ENCODE peak calls at places on chromosome 16, in five cellular contexts. G is GM12878, N is K562, I is HepG2, M is H1. W is an unnamed sample.

GRCh38 chr16:65119905-65120341 is 1.9 kb downstream of the CDH11 start:
- DNase-seq in I (no peak), N (no peak), M (no peak), G (no peak), W (no peak)

GRCh38 chr16:3819741-3820724 is 60.5 kb downstream of the CREBBP start:
- DNase-seq in I (no peak), M (no peak), N (peak), G (no peak), W (peak)

GRCh38 chr16:81487301-81487720 is 42.7 kb downstream of the CMIP start:
- DNase-seq in I (no peak), N (no peak), G (no peak), M (no peak), W (no peak)

GRCh38 chr16:86828202-86828601 is 249.9 kb downstream of the FOXL1 start:
- DNase-seq in M (no peak), N (no peak), I (no peak), G (no peak), W (no peak)

GRCh38 chr16:89137666-89138512 is 33.7 kb upstream of the CDH15 start:
- DNase-seq in G (no peak), N (no peak), I (no peak), M (no peak), W (no peak)

GRCh38 chr16:83458612-83459011 is 349.2 kb upstream of the HSBP1 start:
- DNase-seq in M (no peak), N (no peak), I (no peak), G (peak), W (no peak)

GRCh38 chr16:2715064-2715463 is 5.0 kb downstream of the PRSS27 start:
- DNase-seq in N (no peak), M (no peak), I (no peak), G (no peak), W (no peak)

GRCh38 chr16:64996641-64997040 is 125.2 kb downstream of the CDH11 start:
- DNase-seq in M (no peak), I (no peak), G (no peak), N (no peak), W (no peak)

GRCh38 chr16:83808573-83809014 is 816 bp downstream of the HSBP1 start:
- DNase-seq in I (no peak), N (no peak), M (no peak), G (no peak), W (no peak)

GRCh38 chr16:88760424-88761142 is 24.4 kb downstream of the PIEZO1 start:
- DNase-seq in G (no peak), I (no peak), N (no peak), M (no peak), W (no peak)

GRCh38 chr16:29007865-29008593 is 23.2 kb downstream of the LAT start:
- DNase-seq in M (no peak), N (peak), G (no peak), I (no peak), W (no peak)

GRCh38 chr16:426115-426905 is 861 bp downstream of the RAB11FIP3 start:
- DNase-seq in N (peak), I (no peak), M (no peak), G (no peak), W (no peak)

GRCh38 chr16:66903544-66904427 is 14.9 kb downstream of the CDH16 start:
- DNase-seq in G (no peak), M (no peak), N (no peak), I (no peak), W (no peak)

GRCh38 chr16:28324887-28325279 is 32.6 kb downstream of the SBK1 start:
- DNase-seq in G (no peak), N (no peak), I (no peak), M (no peak), W (no peak)

GRCh38 chr16:21666772-21667171 is 3.0 kb downstream of the OTOA start:
- DNase-seq in I (peak), G (no peak), M (no peak), N (no peak), W (no peak)

GRCh38 chr16:82157836-82158235 is 12.2 kb downstream of the MPHOSPH6 start:
- DNase-seq in G (no peak), I (no peak), M (no peak), N (no peak), W (no peak)

GRCh38 chr16:88816736-88817535 is 5.2 kb upstream of the APRT start:
- DNase-seq in N (no peak), M (no peak), I (no peak), G (no peak), W (no peak)

GRCh38 chr16:9053006-9053601 is 38.3 kb upstream of the HAPSTR1 start:
- DNase-seq in N (peak), G (no peak), I (peak), M (peak), W (peak)

GRCh38 chr16:15769239-15769638 is 87.6 kb downstream of the MYH11 start:
- DNase-seq in N (no peak), I (no peak), G (no peak), M (no peak), W (no peak)

GRCh38 chr16:15770107-15770506 is 86.7 kb downstream of the MYH11 start:
- DNase-seq in M (no peak), N (no peak), I (no peak), G (no peak), W (no peak)

GRCh38 chr16:15771694-15772093 is 85.1 kb downstream of the MYH11 start:
- DNase-seq in I (no peak), G (no peak), M (no peak), N (no peak), W (no peak)

GRCh38 chr16:15772579-15773293 is 84.1 kb downstream of the MYH11 start:
- DNase-seq in G (no peak), M (no peak), I (no peak), N (no peak), W (no peak)

DNA sequence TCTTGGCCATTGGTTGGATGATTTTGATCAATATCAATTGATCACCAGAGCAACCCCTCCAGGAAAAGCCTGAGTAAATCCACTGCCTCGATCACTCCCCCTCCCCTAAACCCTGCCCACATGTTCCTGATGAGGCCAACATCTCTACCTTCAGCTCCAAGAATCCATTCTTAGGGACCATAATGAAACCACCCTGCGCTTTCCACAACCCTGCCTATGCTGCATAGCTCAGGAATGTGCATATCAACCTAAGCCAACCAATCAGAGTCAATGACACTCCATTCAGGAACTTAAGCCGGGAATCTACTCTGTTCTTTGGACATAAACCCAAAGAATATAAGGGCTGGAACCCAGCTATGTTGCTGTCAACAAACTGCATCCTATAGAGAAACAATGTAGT is 86.3 kb downstream of the MYH11 start:
- DNase-seq in N (no peak), G (no peak), M (no peak), I (no peak), W (no peak)
- TF ChIP-seq ATF3 in N (no peak), G (no peak), M (no peak), I (no peak), W (no peak)

DNA sequence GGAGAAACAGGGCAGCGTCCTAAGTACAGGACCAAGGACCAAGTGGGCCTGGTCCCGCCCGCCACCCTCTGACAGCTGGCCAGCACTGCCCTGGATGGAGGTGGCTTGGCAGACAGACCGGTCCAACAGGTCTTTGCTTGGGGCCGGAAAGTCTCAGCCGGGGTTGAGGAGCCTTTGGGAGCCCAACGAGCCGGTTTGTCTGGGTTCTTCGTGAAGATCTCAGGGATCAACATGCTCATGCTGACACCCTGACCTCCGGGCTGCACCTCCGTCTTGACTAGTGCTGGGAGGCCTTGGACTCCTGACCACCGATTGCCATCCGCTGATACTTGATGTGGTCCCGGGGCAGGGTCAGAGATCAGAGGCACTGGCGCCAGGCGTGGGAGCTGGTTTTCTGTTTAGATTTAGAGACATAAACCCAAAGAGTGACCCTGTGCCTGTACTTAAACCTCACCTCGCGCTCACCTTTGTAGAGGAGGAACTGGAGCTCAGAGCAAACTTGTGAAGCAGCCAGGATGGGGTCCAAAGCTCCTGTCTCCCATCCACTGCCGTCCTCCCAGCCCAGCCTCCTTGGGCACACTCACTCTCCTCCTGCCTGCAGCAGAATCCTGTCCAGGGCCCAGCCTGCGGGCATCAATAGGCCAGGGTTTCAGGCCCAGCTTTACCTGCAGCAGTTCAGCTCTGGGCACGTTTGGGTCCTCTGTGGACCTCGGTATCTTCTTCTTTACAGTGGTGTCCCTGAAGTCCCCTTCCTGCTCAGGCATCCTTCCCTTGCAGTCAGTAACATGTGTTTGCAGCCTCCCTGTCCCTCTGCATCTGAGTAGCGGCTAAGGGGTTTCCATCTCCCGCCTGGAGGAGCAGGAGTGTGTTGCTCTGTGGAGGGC is 92.0 kb upstream of the GSE1 start:
- DNase-seq in I (peak), G (no peak), N (no peak), M (no peak), W (peak)
- TF ChIP-seq SIN3A in I (no peak), G (no peak), N (no peak), M (no peak), W (no peak)

GRCh38 chr16:57355898-57356414 is 2.6 kb upstream of the CCL22 start:
- DNase-seq in N (no peak), G (no peak), I (no peak), M (no peak), W (no peak)

GRCh38 chr16:57356547-57356946 is 2.0 kb upstream of the CCL22 start:
- DNase-seq in G (no peak), N (no peak), I (no peak), M (no peak), W (no peak)

GRCh38 chr16:57354311-57354710 is 4.3 kb upstream of the CCL22 start:
- DNase-seq in M (no peak), G (no peak), I (no peak), N (no peak), W (no peak)

GRCh38 chr16:57349212-57350031 is 9.2 kb upstream of the CCL22 start:
- DNase-seq in N (no peak), M (no peak), I (no peak), G (peak), W (no peak)

GRCh38 chr16:57352636-57353047 is 5.9 kb upstream of the CCL22 start:
- DNase-seq in G (no peak), M (no peak), N (no peak), I (no peak), W (no peak)
- TF ChIP-seq ATF3 in G (no peak), M (no peak), N (no peak), I (no peak), W (no peak)

DNA sequence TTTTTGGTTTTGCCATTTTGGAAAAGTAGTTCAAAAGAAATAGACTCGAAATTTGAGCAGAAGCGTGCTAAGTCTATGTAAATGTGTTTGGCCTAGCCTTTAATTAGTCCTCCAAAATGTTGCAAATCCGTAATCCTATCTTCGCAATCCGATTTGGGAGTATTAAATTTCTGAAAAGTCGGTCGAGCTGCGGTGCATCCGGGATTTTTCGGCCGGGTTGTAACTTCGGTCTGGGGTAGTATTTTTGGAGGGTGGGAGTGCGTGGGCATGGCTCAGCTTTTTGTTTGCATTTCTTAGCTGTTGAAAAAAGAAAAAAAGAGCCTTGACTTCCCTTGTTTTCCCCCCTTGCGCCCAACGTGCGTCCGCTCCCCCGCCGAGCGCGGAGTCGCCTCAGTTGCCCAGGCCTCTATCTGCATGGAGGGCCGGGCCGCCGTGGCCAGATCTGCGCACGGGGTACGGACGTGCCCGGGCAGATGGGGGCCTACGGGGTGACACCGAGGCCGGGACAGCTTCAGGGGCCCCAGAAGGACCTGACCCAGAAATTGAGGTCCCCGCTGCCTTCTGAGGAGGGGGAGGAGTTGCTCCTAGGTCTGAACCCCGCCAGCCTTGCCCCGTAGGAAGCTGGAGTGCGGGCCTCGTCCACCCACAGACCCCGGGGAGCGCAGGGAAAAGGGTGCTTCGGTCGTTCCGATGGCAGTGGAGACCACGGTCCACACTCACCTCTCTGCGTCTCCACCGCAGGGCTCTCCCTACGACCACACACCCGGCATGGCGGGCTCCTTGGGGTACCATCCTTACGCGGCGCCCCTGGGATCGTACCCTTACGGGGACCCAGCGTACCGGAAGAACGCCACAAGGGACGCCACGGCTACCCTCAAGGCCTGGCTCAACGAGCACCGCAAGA is 1.3 kb downstream of the IRX5 start:
- DNase-seq in G (no peak), M (no peak), N (no peak), I (no peak), W (no peak)
- TF ChIP-seq SIN3A in G (no peak), M (no peak), N (no peak), I (no peak), W (no peak)

DNA sequence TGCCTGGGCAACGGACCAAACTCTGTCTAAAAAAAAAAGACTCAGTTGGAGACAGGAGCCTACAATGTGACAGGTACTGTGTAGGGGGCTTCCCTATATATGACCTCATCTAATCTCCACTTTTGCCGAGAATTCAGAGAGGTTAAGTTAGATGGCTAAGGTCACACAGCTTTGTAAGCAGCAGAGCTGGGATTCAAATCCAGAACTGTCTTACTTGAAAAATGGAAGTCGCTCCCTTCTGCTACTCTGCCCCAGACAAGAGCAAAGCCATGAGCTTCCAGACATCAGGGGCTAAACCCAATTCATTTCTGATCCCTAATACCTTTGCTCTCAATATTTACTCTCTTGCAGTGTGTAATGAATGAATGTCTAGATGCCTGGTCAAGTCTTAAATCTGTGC is 41.5 kb upstream of the ABCC12 start:
- DNase-seq in I (no peak), N (no peak), G (no peak), M (no peak), W (no peak)
- TF ChIP-seq ATF3 in I (no peak), N (no peak), G (no peak), M (no peak), W (no peak)

GRCh38 chr16:17278988-17279387 is 191.8 kb downstream of the XYLT1 start:
- DNase-seq in N (no peak), G (no peak), M (no peak), I (no peak), W (no peak)

GRCh38 chr16:17276610-17277009 is 194.2 kb downstream of the XYLT1 start:
- DNase-seq in I (no peak), M (no peak), N (no peak), G (no peak), W (no peak)

GRCh38 chr16:17275989-17276530 is 194.7 kb downstream of the XYLT1 start:
- DNase-seq in N (no peak), G (no peak), I (no peak), M (no peak), W (no peak)

GRCh38 chr16:17275076-17275732 is 195.6 kb downstream of the XYLT1 start:
- DNase-seq in G (no peak), N (no peak), I (peak), M (no peak), W (peak)

DNA sequence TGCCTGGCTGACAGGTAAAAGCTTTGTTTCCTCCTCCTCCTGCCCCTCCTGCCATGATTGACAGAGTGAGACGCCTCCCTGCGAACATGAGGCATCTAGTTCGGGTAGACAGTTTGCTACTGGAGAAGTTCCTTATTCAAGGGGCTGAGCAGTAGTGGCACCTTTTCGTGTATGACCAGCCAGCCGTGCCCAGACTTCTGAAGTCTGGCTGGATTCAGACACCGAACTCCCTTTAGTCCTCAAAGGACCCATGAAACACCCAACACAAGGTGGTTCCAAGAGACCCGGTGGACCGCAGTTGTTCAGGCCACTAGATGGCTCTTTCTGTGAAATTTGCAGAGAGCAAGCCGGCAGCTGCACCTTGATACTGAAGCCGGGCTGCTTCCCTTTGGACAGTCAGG is 192.8 kb downstream of the XYLT1 start:
- DNase-seq in G (no peak), N (no peak), M (no peak), I (peak), W (peak)
- TF ChIP-seq SIN3A in G (no peak), N (no peak), M (no peak), I (no peak), W (no peak)

GRCh38 chr16:67967956-67968439 is 439 bp downstream of the SLC12A4 start:
- DNase-seq in I (no peak), M (no peak), G (no peak), N (peak), W (no peak)
- TF ChIP-seq ATF3 in I (no peak), M (no peak), G (no peak), N (no peak), W (no peak)

GRCh38 chr16:51949260-51949659 is 597.7 kb downstream of the TOX3 start:
- DNase-seq in N (no peak), M (no peak), G (no peak), I (no peak), W (no peak)
- TF ChIP-seq SIN3A in N (no peak), M (no peak), G (no peak), I (no peak), W (no peak)

DNA sequence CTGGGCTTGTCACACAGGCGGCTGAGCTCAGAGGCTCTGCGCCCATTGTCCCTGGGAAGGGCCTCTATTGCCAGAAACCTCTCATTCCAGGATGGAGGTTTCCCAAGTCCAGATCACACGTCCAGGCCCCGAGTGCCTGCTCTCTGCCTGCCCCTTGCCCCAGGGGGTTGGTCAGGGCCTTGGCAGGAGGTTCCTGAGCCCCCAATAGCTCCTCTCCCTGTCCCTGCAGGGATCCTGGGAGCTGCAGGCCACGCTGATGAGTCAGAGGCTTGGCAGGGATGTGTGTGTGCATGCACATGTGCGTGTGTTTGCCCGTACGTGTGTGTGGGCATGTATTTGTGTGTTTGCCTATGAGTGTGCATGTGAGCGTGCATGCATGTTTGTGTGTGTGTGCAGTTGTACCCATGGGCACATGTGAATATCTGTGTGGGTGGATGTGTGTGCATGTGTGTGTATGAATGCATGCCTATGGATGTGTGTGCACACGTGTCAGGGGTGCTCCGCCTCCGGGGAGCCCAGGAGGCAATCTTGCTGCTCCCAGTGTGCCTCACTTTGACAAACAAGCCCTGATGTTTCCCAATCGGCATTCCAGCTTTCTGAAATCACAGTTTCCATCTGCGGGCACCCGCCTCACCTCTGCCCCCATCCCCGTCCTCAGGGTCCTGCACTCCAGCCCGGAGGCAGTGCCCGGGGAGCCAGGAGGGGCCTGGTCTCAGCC is 98.4 kb upstream of the GSE1 start:
- DNase-seq in N (no peak), G (no peak), I (peak), M (no peak), W (peak)
- TF ChIP-seq ATF3 in N (no peak), G (no peak), I (peak), M (no peak), W (no peak)

DNA sequence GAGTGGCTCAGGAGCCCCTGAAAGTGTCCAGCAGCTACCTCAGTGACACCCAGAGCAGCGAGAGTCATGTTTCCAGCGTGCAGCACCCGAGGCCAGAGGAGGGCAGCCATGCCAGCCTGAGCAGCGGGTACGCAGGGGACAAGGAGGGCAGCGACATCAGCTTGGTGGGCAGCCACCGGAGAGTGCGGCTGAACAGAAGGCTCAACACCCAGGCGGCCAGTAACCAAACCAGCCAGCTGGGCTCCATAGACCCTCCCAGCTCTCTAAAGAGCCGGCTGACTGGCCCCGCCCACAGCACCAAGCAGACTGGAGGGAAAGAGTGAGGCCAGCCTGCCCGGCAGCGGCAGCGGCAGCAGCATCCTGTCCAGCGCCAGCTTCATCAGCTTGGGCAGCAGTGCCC is 411 bp downstream of the C16orf82 start:
- DNase-seq in N (no peak), I (no peak), G (no peak), M (no peak), W (no peak)
- TF ChIP-seq SIN3A in N (no peak), I (no peak), G (no peak), M (no peak), W (no peak)

W was measured in HCT116.